ENCODE peak calls at places on chromosome 7, in four cellular contexts. One of them, this sample, is unnamed. For H3K4me1, the result is how much of the 10 kb centered on the place peaks cover.

GRCh38 chr7:132270517-132270916 is 305.8 kb downstream of the PLXNA4 start:
- DNase-seq in Caco-2: no peak
- DNase-seq in fibroblast of lung: peak
- DNase-seq in sigmoid colon: no peak
- DNase-seq in this sample: peak

GRCh38 chr7:135236727-135237126 is 3.1 kb downstream of the STRA8 start:
- DNase-seq in Caco-2: no peak
- DNase-seq in fibroblast of lung: no peak
- DNase-seq in sigmoid colon: no peak
- DNase-seq in this sample: no peak

GRCh38 chr7:87797798-87798403 is 78.3 kb downstream of the SLC25A40 start:
- DNase-seq in Caco-2: no peak
- DNase-seq in fibroblast of lung: peak
- DNase-seq in sigmoid colon: no peak
- DNase-seq in this sample: peak

GRCh38 chr7:5854738-5855137 is 25.9 kb upstream of the OCM start:
- DNase-seq in Caco-2: no peak
- DNase-seq in fibroblast of lung: no peak
- DNase-seq in sigmoid colon: no peak
- DNase-seq in this sample: no peak

GRCh38 chr7:70788276-70788675 is 343.7 kb upstream of the GALNT17 start:
- DNase-seq in Caco-2: peak
- DNase-seq in fibroblast of lung: no peak
- DNase-seq in sigmoid colon: no peak
- DNase-seq in this sample: no peak

GRCh38 chr7:100561491-100562194 is 12.1 kb downstream of the SAP25 start:
- DNase-seq in Caco-2: no peak
- DNase-seq in fibroblast of lung: no peak
- DNase-seq in sigmoid colon: no peak
- DNase-seq in this sample: no peak

GRCh38 chr7:51430480-51431086 is 114.0 kb upstream of the COBL start:
- DNase-seq in Caco-2: peak
- DNase-seq in fibroblast of lung: peak
- DNase-seq in sigmoid colon: no peak
- DNase-seq in this sample: peak

GRCh38 chr7:120794100-120794729 is 63.7 kb downstream of the TSPAN12 start:
- DNase-seq in Caco-2: no peak
- DNase-seq in fibroblast of lung: peak
- DNase-seq in sigmoid colon: no peak
- DNase-seq in this sample: peak

GRCh38 chr7:120996333-120996982 is 7.9 kb downstream of the CPED1 start:
- DNase-seq in Caco-2: no peak
- DNase-seq in fibroblast of lung: peak
- DNase-seq in sigmoid colon: peak
- DNase-seq in this sample: peak

GRCh38 chr7:158902427-158902826 is 46.1 kb downstream of the DYNC2I1 start:
- DNase-seq in Caco-2: no peak
- DNase-seq in fibroblast of lung: no peak
- DNase-seq in sigmoid colon: no peak
- DNase-seq in this sample: no peak

GRCh38 chr7:101299511-101300464 is 21.8 kb downstream of the IFT22 start:
- DNase-seq in Caco-2: no peak
- DNase-seq in fibroblast of lung: no peak
- DNase-seq in sigmoid colon: no peak
- DNase-seq in this sample: no peak

GRCh38 chr7:155652156-155653124 is 8.0 kb downstream of the RBM33 start:
- DNase-seq in Caco-2: no peak
- DNase-seq in fibroblast of lung: peak
- DNase-seq in sigmoid colon: no peak
- DNase-seq in this sample: no peak
- H3K4me3 ChIP-seq in Caco-2: no peak
- H3K4me3 ChIP-seq in fibroblast of lung: no peak
- H3K4me3 ChIP-seq in sigmoid colon: no peak
- H3K4me3 ChIP-seq in this sample: no peak

DNA sequence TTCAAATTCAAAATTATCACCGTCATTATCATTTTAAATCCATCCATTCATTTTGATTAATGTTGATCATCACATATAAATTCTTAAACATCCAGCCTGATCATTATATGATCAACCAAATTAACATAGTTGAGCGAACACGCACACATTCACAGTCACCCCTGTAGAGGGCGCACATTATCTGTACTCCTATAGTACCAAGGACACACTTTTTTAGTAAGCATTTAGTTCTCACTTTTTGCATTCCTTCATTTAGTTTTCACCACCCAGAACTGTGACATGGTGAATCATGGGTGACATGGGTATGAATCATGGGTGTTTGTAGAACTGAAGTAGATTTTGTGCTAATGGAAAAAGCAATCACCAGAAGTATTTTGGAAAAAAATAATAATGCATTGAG is 26.0 kb upstream of the ZNF735 start:
- DNase-seq in Caco-2: no peak
- DNase-seq in fibroblast of lung: peak
- DNase-seq in sigmoid colon: no peak
- DNase-seq in this sample: no peak
- TF ChIP-seq CTCF in Caco-2: no peak
- TF ChIP-seq CTCF in fibroblast of lung: peak
- TF ChIP-seq CTCF in sigmoid colon: peak
- TF ChIP-seq CTCF in this sample: peak

GRCh38 chr7:114569160-114569559 is 154.5 kb downstream of the FOXP2 start:
- DNase-seq in Caco-2: no peak
- DNase-seq in fibroblast of lung: no peak
- DNase-seq in sigmoid colon: no peak
- DNase-seq in this sample: no peak

GRCh38 chr7:114567416-114567815 is 152.8 kb downstream of the FOXP2 start:
- DNase-seq in Caco-2: no peak
- DNase-seq in fibroblast of lung: no peak
- DNase-seq in sigmoid colon: no peak
- DNase-seq in this sample: no peak
- H3K4me1 ChIP-seq in Caco-2: under half
- H3K4me1 ChIP-seq in fibroblast of lung: under half
- H3K4me1 ChIP-seq in sigmoid colon: under half
- H3K4me1 ChIP-seq in this sample: under half

GRCh38 chr7:196283-196682 is 3.9 kb downstream of the FAM20C start:
- DNase-seq in Caco-2: no peak
- DNase-seq in fibroblast of lung: no peak
- DNase-seq in sigmoid colon: no peak
- DNase-seq in this sample: no peak
- H3K4me3 ChIP-seq in Caco-2: no peak
- H3K4me3 ChIP-seq in fibroblast of lung: no peak
- H3K4me3 ChIP-seq in sigmoid colon: no peak
- H3K4me3 ChIP-seq in this sample: no peak

DNA sequence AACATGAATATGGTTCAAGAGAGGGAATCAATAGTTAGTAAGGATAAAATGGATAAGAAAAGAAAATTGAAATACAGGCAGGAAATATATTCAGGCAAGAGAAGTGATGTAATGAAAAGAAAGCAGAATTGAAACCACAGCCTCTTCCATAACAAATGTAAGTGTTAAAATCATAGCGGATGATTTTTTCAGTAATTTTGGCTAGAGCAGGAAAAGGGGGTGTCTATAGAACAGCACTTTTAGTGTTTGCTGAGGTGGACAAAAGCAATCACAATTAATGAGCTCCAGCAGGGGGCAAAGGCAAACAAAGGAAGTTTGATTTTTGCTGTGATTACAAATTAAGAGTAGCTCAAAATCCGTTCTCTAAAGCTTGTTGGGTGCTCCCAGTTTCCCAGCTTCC is 79.0 kb downstream of the TRIL start:
- DNase-seq in Caco-2: no peak
- DNase-seq in fibroblast of lung: peak
- DNase-seq in sigmoid colon: no peak
- DNase-seq in this sample: no peak
- TF ChIP-seq CTCF in Caco-2: no peak
- TF ChIP-seq CTCF in fibroblast of lung: peak
- TF ChIP-seq CTCF in sigmoid colon: no peak
- TF ChIP-seq CTCF in this sample: no peak

This sample was measured in cardiac muscle cell.